ENCODE peak calls at places on chromosomes 6 and 20, in six cellular contexts. U is tibial artery; R is GM23338; Q is activated T-helper 1 cell treated with anti-CD3 and anti-CD28 coated beads, Interleukin-2, amount 50 U/mL, for 16 hours; F is HT-29; V is stomach. B is an unnamed sample.

GRCh38 chr20:11792229-11792953 is 125.3 kb upstream of the BTBD3 start:
- DNase-seq in V (no peak), U (no peak), Q (no peak), F (no peak), R (no peak), B (no peak)

GRCh38 chr6:37024665-37025337 is 19.3 kb downstream of the FGD2 start:
- DNase-seq in R (no peak), Q (no peak), U (no peak), F (peak; percentile 81), V (peak; percentile 47), B (peak; percentile 85)

GRCh38 chr6:14121936-14122344 is 4.4 kb downstream of the CD83 start:
- DNase-seq in F (no peak), Q (no peak), U (peak; percentile 44), V (no peak), R (no peak), B (peak; percentile 44)

GRCh38 chr6:123925360-123925759 is 121.7 kb downstream of the NKAIN2 start:
- DNase-seq in Q (no peak), F (peak; percentile 11), R (no peak), V (no peak), U (no peak), B (no peak)

GRCh38 chr20:13054011-13054410 is 45.2 kb downstream of the SPTLC3 start:
- DNase-seq in U (no peak), Q (no peak), V (no peak), F (no peak), R (no peak), B (no peak)

GRCh38 chr20:17721802-17722486 is 22.2 kb downstream of the BANF2 start:
- DNase-seq in R (peak; percentile 29), F (peak; percentile 13), U (no peak), V (peak; percentile 69), Q (no peak), B (no peak)

GRCh38 chr6:54020311-54020710 is 90.9 kb upstream of the MLIP start:
- DNase-seq in Q (no peak), F (no peak), R (no peak), U (no peak), V (no peak), B (no peak)

GRCh38 chr20:53270792-53271375 is 298.7 kb downstream of the TSHZ2 start:
- DNase-seq in U (no peak), F (no peak), V (no peak), R (peak; percentile 8), Q (no peak), B (no peak)

GRCh38 chr20:59932616-59933295 is 681 bp downstream of the SYCP2 start:
- DNase-seq in U (no peak), F (no peak), V (no peak), R (no peak), Q (no peak), B (no peak)

GRCh38 chr20:48787861-48788375 is 39.9 kb downstream of the PREX1 start:
- DNase-seq in Q (no peak), U (no peak), R (no peak), V (no peak), F (no peak), B (no peak)

GRCh38 chr6:126914172-126914571 is 204.3 kb upstream of the RSPO3 start:
- DNase-seq in F (no peak), U (no peak), V (no peak), Q (no peak), R (no peak), B (no peak)

GRCh38 chr20:13142143-13142542 is 78.9 kb upstream of the ISM1 start:
- DNase-seq in U (no peak), F (no peak), Q (no peak), R (no peak), V (no peak), B (no peak)